ENCODE peak calls at places on chromosome 18, in five cellular contexts. A, K, X, Z and M are unnamed samples.

GRCh38 chr18:29383311-29384273 is 1206.7 kb upstream of the CDH2 start:
- DNase-seq in A (no peak), K (no peak), X (no peak), Z (no peak), M (no peak)

GRCh38 chr18:56115072-56116038 is 523.0 kb downstream of the TXNL1 start:
- DNase-seq in A (no peak), K (no peak), X (no peak), Z (no peak), M (no peak)

GRCh38 chr18:62658028-62658427 is 57.3 kb upstream of the PHLPP1 start:
- DNase-seq in A (no peak), K (no peak), X (no peak), Z (no peak), M (no peak)

GRCh38 chr18:63161728-63162195 is 157.8 kb downstream of the BCL2 start:
- DNase-seq in A (peak), K (peak), X (peak), Z (peak), M (peak)

GRCh38 chr18:36460854-36461253 is 163.3 kb downstream of the FHOD3 start:
- DNase-seq in A (no peak), K (no peak), X (no peak), Z (no peak), M (no peak)

GRCh38 chr18:28176933-28177827 is at the start of gene CDH2:
- DNase-seq in A (peak), K (peak), X (peak), Z (peak), M (peak)

GRCh38 chr18:61896767-61897166 is 4.0 kb upstream of the RNF152 start:
- DNase-seq in A (no peak), K (no peak), X (peak), Z (peak), M (peak)

GRCh38 chr18:68769423-68769822 is 28.5 kb upstream of the CCDC102B start:
- DNase-seq in A (peak), K (no peak), X (peak), Z (peak), M (no peak)

GRCh38 chr18:39681061-39681460 is 2115.5 kb upstream of the CELF4 start:
- DNase-seq in A (no peak), K (no peak), X (peak), Z (no peak), M (no peak)

GRCh38 chr18:79375441-79375840 is 20.3 kb upstream of the NFATC1 start:
- DNase-seq in A (no peak), K (no peak), X (no peak), Z (no peak), M (no peak)

GRCh38 chr18:40866013-40866644 is 1088.9 kb upstream of the PIK3C3 start:
- DNase-seq in A (no peak), K (no peak), X (peak), Z (no peak), M (no peak)

GRCh38 chr18:79472176-79472575 is 76.4 kb downstream of the NFATC1 start:
- DNase-seq in A (no peak), K (no peak), X (no peak), Z (no peak), M (no peak)

GRCh38 chr18:32438173-32438572 is 32.5 kb downstream of the GAREM1 start:
- DNase-seq in A (no peak), K (no peak), X (no peak), Z (peak), M (peak)

GRCh38 chr18:62450546-62451395 is 72.1 kb upstream of the ZCCHC2 start:
- DNase-seq in A (peak), K (no peak), X (peak), Z (peak), M (peak)

GRCh38 chr18:51157215-51157614 is 40.3 kb downstream of the MEX3C start:
- DNase-seq in A (no peak), K (no peak), X (no peak), Z (no peak), M (no peak)

GRCh38 chr18:74281011-74281638 is 10.6 kb downstream of the CYB5A start:
- DNase-seq in A (no peak), K (no peak), X (no peak), Z (no peak), M (no peak)

GRCh38 chr18:23890589-23890988 is 124.0 kb upstream of the TTC39C start:
- DNase-seq in A (no peak), K (no peak), X (no peak), Z (no peak), M (no peak)

GRCh38 chr18:23155537-23155936 is 20.3 kb downstream of the CABLES1 start:
- DNase-seq in A (no peak), K (no peak), X (peak), Z (no peak), M (no peak)

GRCh38 chr18:12038082-12038660 is 55.5 kb upstream of the ANKRD62 start:
- DNase-seq in A (no peak), K (no peak), X (peak), Z (peak), M (no peak)

GRCh38 chr18:13019301-13019700 is 28.1 kb downstream of the CEP192 start:
- DNase-seq in A (no peak), K (no peak), X (peak), Z (no peak), M (no peak)

GRCh38 chr18:2027026-2027425 is 544.3 kb downstream of the METTL4 start:
- DNase-seq in A (no peak), K (no peak), X (no peak), Z (no peak), M (no peak)

GRCh38 chr18:22613788-22614187 is 196.1 kb upstream of the CTAGE1 start:
- DNase-seq in A (no peak), K (no peak), X (peak), Z (no peak), M (no peak)

GRCh38 chr18:31980863-31981262 is 37.8 kb upstream of the RNF125 start:
- DNase-seq in A (no peak), K (no peak), X (no peak), Z (no peak), M (no peak)

GRCh38 chr18:38663682-38664081 is 1098.1 kb upstream of the CELF4 start:
- DNase-seq in A (no peak), K (no peak), X (no peak), Z (no peak), M (no peak)

GRCh38 chr18:36305375-36305774 is 7.9 kb downstream of the FHOD3 start:
- DNase-seq in A (no peak), K (no peak), X (no peak), Z (no peak), M (no peak)

GRCh38 chr18:24000613-24001490 is 13.7 kb upstream of the TTC39C start:
- DNase-seq in A (no peak), K (no peak), X (no peak), Z (no peak), M (no peak)